ENCODE peak calls at places on chromosomes 5 and 9, in four cellular contexts. J is SK-N-SH, X is GM12878, S is HepG2. E is an unnamed sample.

GRCh38 chr9:86891886-86892437 is 55.3 kb downstream of the GAS1 start:
- DNase-seq in J (no peak), S (no peak), X (no peak), E (no peak)

GRCh38 chr5:96935556-96936430 is at the start of gene LNPEP:
- DNase-seq in J (peak; percentile 93), S (peak; percentile 93), X (peak; percentile 90), E (peak; percentile 91)

GRCh38 chr5:27020965-27021364 is 17.4 kb downstream of the CDH9 start:
- DNase-seq in S (peak; percentile 2), X (no peak), J (no peak), E (no peak)

GRCh38 chr5:67542489-67542888 is 345.9 kb upstream of the CD180 start:
- DNase-seq in J (no peak), X (no peak), S (no peak), E (no peak)

GRCh38 chr5:68656936-68657857 is 436.6 kb upstream of the SLC30A5 start:
- DNase-seq in S (no peak), J (no peak), X (no peak), E (no peak)

GRCh38 chr5:9174446-9174845 is 371.4 kb downstream of the SEMA5A start:
- DNase-seq in X (no peak), S (no peak), J (no peak), E (no peak)

GRCh38 chr9:121822093-121823085 is 171.0 kb downstream of the DAB2IP start:
- DNase-seq in S (no peak), X (no peak), J (no peak), E (no peak)

GRCh38 chr9:116355153-116355827 is 201.7 kb downstream of the PAPPA start:
- DNase-seq in J (no peak), X (no peak), S (peak; percentile 46), E (no peak)

GRCh38 chr9:128635266-128636023 is 21.2 kb downstream of the DYNC2I2 start:
- DNase-seq in S (peak; percentile 92), J (peak; percentile 81), X (no peak), E (peak; percentile 64)

GRCh38 chr9:129011761-129012281 is 16.3 kb downstream of the SH3GLB2 start:
- DNase-seq in J (no peak), S (no peak), X (no peak), E (no peak)

GRCh38 chr9:36676823-36677521 is 104.3 kb downstream of the MELK start:
- DNase-seq in S (no peak), J (peak; percentile 10), X (no peak), E (no peak)

GRCh38 chr9:21682981-21683380 is 119.5 kb upstream of the MTAP start:
- DNase-seq in S (no peak), J (no peak), X (no peak), E (no peak)

GRCh38 chr5:170159101-170159698 is 53.5 kb downstream of the FOXI1 start:
- DNase-seq in J (no peak), S (no peak), X (no peak), E (no peak)

GRCh38 chr5:136192526-136193395 is at the start of gene SMIM32:
- DNase-seq in X (no peak), S (peak; percentile 24), J (peak; percentile 76), E (peak; percentile 26)

GRCh38 chr5:53482717-53483638 is 2.5 kb downstream of the FST start:
- DNase-seq in X (no peak), S (peak; percentile 89), J (peak; percentile 26), E (no peak)

GRCh38 chr9:95049761-95050160 is 267.7 kb downstream of the FANCC start:
- DNase-seq in X (no peak), S (no peak), J (no peak), E (peak; percentile 20)

GRCh38 chr9:84711936-84712335 is 42.4 kb downstream of the NTRK2 start:
- DNase-seq in S (no peak), X (no peak), J (peak; percentile 16), E (no peak)

GRCh38 chr5:58240286-58240685 is 219.6 kb downstream of the PLK2 start:
- DNase-seq in X (no peak), S (no peak), J (no peak), E (no peak)

GRCh38 chr5:1516615-1517601 is 6.9 kb downstream of the LPCAT1 start:
- DNase-seq in X (no peak), J (no peak), S (peak; percentile 16), E (no peak)

GRCh38 chr9:131609116-131609830 is 64.0 kb downstream of the PRRT1B start:
- DNase-seq in J (no peak), X (no peak), S (no peak), E (no peak)

DNA sequence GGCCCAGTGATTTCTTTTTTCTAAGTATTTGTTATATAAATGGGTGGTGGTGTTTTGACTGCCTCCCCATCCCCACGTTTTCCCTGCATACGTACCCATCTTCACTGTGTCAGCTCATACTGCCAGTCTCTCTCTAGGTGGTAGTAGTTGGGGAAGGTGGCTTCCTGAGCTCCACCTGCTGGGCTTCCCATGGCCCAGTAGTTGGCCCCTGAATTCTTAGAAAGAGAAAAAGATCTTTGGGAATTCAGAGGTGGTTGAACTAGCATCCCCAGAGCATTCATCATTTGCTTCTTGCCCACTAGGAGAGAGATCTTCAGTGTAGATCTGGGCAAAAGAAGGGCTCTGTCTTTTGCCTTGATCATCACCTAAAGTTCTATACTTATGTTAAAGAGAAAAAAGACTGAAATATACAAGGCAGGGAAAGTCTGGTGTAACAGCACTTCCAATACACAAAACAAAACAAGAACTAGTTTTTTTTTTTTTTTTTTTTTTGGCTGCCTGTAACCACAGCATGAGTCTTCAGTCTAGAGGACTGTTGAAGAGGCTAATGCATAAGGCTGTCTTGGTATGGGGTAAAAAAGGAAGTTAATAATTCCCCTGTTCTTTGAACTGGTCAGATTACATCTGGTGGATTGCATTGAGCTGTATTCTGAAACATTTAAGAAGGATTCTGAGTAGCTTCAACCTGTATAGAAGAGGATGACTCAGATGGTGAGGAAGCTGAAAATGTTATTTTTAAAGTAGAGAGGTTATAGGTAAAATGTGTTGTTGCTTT is 128.7 kb downstream of the ATG10 start:
- DNase-seq in S (no peak), X (peak; percentile 59), J (no peak), E (no peak)
- TF ChIP-seq FOXM1 in S (no peak), X (no peak), J (no peak), E (no peak)

GRCh38 chr9:89412951-89413350 is 85.0 kb downstream of the SEMA4D start:
- DNase-seq in X (no peak), S (no peak), J (no peak), E (no peak)

GRCh38 chr9:89408628-89409101 is 89.2 kb downstream of the SEMA4D start:
- DNase-seq in J (no peak), X (no peak), S (no peak), E (no peak)

GRCh38 chr9:89411759-89412158 is 86.2 kb downstream of the SEMA4D start:
- DNase-seq in S (no peak), J (no peak), X (no peak), E (no peak)

GRCh38 chr9:89410022-89410421 is 87.9 kb downstream of the SEMA4D start:
- DNase-seq in S (no peak), J (no peak), X (no peak), E (no peak)

GRCh38 chr9:89410709-89411111 is 87.2 kb downstream of the SEMA4D start:
- DNase-seq in S (no peak), J (no peak), X (peak; percentile 75), E (no peak)
- TF ChIP-seq CTCF in S (peak; percentile 23), J (no peak), X (peak; percentile 34), E (no peak)

DNA sequence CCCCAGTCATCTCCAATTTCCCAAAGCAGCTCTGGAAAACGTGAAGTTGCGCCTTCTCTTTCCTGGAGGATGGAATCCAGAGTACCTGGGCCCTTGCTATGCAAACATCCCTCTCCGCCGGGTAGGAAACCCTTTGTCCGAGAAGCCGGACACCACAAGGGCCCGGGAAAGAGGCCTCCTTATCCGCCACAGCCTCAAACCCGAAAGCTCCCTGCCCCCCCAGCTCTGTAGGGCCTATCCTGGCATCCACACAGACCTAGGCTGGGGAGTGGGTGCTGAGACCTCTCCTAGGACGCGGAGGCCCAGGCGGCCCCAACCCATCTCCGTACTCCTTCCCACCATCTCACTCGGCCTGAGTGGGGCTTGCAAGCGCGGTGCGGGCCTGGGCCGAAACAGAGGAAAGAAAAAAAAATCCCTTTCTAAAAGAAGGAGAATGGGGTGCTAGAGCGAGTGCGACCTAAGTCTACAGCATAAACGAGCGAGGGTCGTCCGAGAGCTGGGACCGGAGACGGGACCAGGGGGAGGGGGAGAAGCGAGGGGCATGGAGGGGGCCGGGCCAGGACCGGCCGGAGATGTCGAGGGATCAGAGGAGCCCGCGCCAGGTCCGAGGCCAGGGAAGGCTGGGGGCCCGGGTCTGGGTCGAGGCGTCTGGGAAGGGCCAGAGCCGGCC is 595 bp downstream of the FBXW11 start:
- DNase-seq in S (peak; percentile 16), J (peak; percentile 75), X (no peak), E (peak; percentile 34)
- TF ChIP-seq FOXM1 in S (no peak), J (no peak), X (no peak), E (no peak)

GRCh38 chr5:157387683-157388093 is 72.3 kb upstream of the NIPAL4 start:
- DNase-seq in J (no peak), S (peak; percentile 23), X (no peak), E (no peak)

GRCh38 chr5:157387164-157387563 is 72.8 kb upstream of the NIPAL4 start:
- DNase-seq in X (no peak), S (peak; percentile 27), J (no peak), E (no peak)

GRCh38 chr5:157383151-157383810 is 76.7 kb upstream of the NIPAL4 start:
- DNase-seq in S (no peak), X (no peak), J (no peak), E (no peak)

GRCh38 chr5:157388148-157388547 is 71.9 kb upstream of the NIPAL4 start:
- DNase-seq in J (peak; percentile 70), S (no peak), X (no peak), E (no peak)

GRCh38 chr5:157384971-157385709 is 74.9 kb upstream of the NIPAL4 start:
- DNase-seq in X (no peak), S (no peak), J (peak; percentile 72), E (no peak)
- TF ChIP-seq CTCF in X (no peak), S (no peak), J (no peak), E (no peak)

GRCh38 chr9:20339611-20340010 is 282.7 kb downstream of the MLLT3 start:
- DNase-seq in J (no peak), S (no peak), X (no peak), E (no peak)

GRCh38 chr9:20330688-20331087 is 291.6 kb downstream of the MLLT3 start:
- DNase-seq in S (no peak), J (no peak), X (no peak), E (no peak)

GRCh38 chr9:20340161-20340861 is 282.0 kb downstream of the MLLT3 start:
- DNase-seq in J (no peak), S (no peak), X (no peak), E (no peak)

GRCh38 chr9:20331095-20331685 is 291.1 kb downstream of the MLLT3 start:
- DNase-seq in J (no peak), S (no peak), X (no peak), E (no peak)

DNA sequence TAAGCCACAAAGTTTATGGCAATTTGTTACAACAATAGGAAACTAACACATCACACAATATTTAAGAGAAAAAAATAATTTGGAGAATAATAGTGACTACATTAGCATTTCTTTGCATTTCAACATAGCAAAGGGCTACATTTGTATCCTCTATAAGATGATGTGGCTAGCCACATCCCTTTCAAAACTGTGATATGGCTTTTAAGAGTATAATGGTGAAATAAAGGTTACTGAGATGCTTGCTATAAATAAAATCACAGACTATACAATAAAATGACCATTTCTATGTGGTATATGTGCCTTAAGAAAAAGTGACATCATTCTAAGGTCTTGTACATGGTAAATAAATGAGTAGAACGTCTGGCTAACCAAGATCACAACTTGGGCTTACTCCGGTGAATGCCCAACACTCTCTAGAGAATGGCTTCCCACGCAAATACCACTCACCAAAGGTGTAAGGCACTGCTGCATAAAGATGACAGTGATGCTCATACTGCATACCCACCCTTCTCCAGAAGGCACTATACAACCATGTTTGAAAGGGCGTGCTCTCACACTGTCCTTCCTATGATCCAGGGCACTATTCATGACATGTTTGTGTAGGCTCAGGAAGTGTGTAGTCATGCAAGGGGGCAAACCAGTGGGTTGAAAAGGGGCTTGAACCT is 286.5 kb downstream of the MLLT3 start:
- DNase-seq in X (no peak), S (no peak), J (no peak), E (no peak)
- TF ChIP-seq FOXM1 in X (no peak), S (no peak), J (no peak), E (no peak)